ENCODE peak calls at places on chromosomes 3 and 15, in seven cellular contexts. J is WERI-Rb-1, Z is kidney tubule cell, B is tibial nerve, V is nephron progenitor cell, K is spleen, W is tibial artery. H is an unnamed sample.

GRCh38 chr3:46897829-46898320 is 20.4 kb downstream of the PTH1R start:
- DNase-seq in J (no peak), Z (no peak), B (no peak), V (peak), K (peak), W (no peak), H (no peak)

GRCh38 chr3:147934316-147935188 is 525.4 kb downstream of the ZIC1 start:
- DNase-seq in J (no peak), Z (no peak), B (no peak), V (no peak), K (no peak), W (no peak), H (no peak)

GRCh38 chr15:40982855-40983254 is 29.6 kb downstream of the CHAC1 start:
- DNase-seq in J (no peak), Z (no peak), B (no peak), V (no peak), K (peak), W (peak), H (no peak)

GRCh38 chr3:30289324-30289723 is 317.1 kb upstream of the TGFBR2 start:
- DNase-seq in J (no peak), Z (peak), B (no peak), V (no peak), K (no peak), W (no peak), H (no peak)

GRCh38 chr3:146581080-146581601 is 24.0 kb downstream of the PLSCR5 start:
- DNase-seq in J (no peak), Z (no peak), B (no peak), V (no peak), K (no peak), W (no peak), H (no peak)

GRCh38 chr3:59698091-59698490 is 648.3 kb upstream of the CFAP20DC start:
- DNase-seq in J (no peak), Z (no peak), B (no peak), V (no peak), K (no peak), W (no peak), H (no peak)

GRCh38 chr3:184448321-184449160 is 68.7 kb downstream of the CHRD start:
- DNase-seq in J (no peak), Z (peak), B (no peak), V (no peak), K (no peak), W (no peak), H (no peak)

GRCh38 chr3:135352213-135352612 is 557.2 kb downstream of the EPHB1 start:
- DNase-seq in J (peak), Z (no peak), B (no peak), V (no peak), K (no peak), W (no peak), H (no peak)

GRCh38 chr3:29183346-29184087 is 97.4 kb upstream of the RBMS3 start:
- DNase-seq in J (no peak), Z (peak), B (no peak), V (no peak), K (no peak), W (no peak), H (no peak)

GRCh38 chr15:58293622-58294550 is 137.9 kb upstream of the LIPC start:
- DNase-seq in J (no peak), Z (no peak), B (no peak), V (no peak), K (no peak), W (no peak), H (no peak)

GRCh38 chr15:31172606-31173005 is 71.1 kb upstream of the TRPM1 start:
- DNase-seq in J (no peak), Z (no peak), B (no peak), V (no peak), K (no peak), W (no peak), H (no peak)

GRCh38 chr3:119245778-119246177 is 5.1 kb upstream of the B4GALT4 start:
- DNase-seq in J (no peak), Z (no peak), B (no peak), V (no peak), K (no peak), W (no peak), H (no peak)

GRCh38 chr3:50120364-50121095 is 31.8 kb downstream of the RBM5 start:
- DNase-seq in J (no peak), Z (no peak), B (no peak), V (no peak), K (peak), W (no peak), H (no peak)

GRCh38 chr3:37546876-37547275 is 314.8 kb upstream of the CTDSPL start:
- DNase-seq in J (peak), Z (peak), B (no peak), V (no peak), K (no peak), W (peak), H (no peak)

GRCh38 chr15:70309716-70310115 is 212.0 kb upstream of the TLE3 start:
- DNase-seq in J (no peak), Z (no peak), B (no peak), V (no peak), K (no peak), W (no peak), H (no peak)

GRCh38 chr3:24088782-24089181 is 143.7 kb downstream of the NR1D2 start:
- DNase-seq in J (peak), Z (no peak), B (no peak), V (no peak), K (no peak), W (no peak), H (no peak)

GRCh38 chr15:62901916-62902554 is 140.5 kb upstream of the TPM1 start:
- DNase-seq in J (no peak), Z (peak), B (no peak), V (no peak), K (no peak), W (no peak), H (no peak)

GRCh38 chr3:62529230-62529629 is 155.9 kb upstream of the FEZF2 start:
- DNase-seq in J (no peak), Z (peak), B (no peak), V (peak), K (no peak), W (no peak), H (no peak)

GRCh38 chr15:97653896-97654295 is 306.6 kb upstream of the ARRDC4 start:
- DNase-seq in J (no peak), Z (no peak), B (no peak), V (no peak), K (no peak), W (no peak), H (no peak)

GRCh38 chr15:95741830-95742229 is 588.7 kb upstream of the NR2F2 start:
- DNase-seq in J (no peak), Z (no peak), B (no peak), V (no peak), K (no peak), W (no peak), H (no peak)

H was measured in NCI-H1930.